ENCODE peak calls at places on chromosomes 13 and 19, in seven cellular contexts. D, R, S, B, Z, V and W are unnamed samples.

GRCh38 chr13:49026851-49027250 is 51.1 kb downstream of the FNDC3A start:
- DNase-seq in S (no peak), D (no peak), V (no peak), Z (no peak), R (no peak), B (no peak), W (no peak)

GRCh38 chr13:107157272-107157671 is 589.3 kb upstream of the ARGLU1 start:
- DNase-seq in S (no peak), B (no peak), R (no peak), D (no peak), Z (no peak), V (no peak), W (no peak)

GRCh38 chr13:34897220-34897619 is 44.9 kb upstream of the NBEA start:
- DNase-seq in R (peak; percentile 14), D (no peak), B (no peak), V (no peak), S (no peak), Z (no peak), W (no peak)

GRCh38 chr19:29001006-29001921 is 211.7 kb downstream of the UQCRFS1 start:
- DNase-seq in B (peak; percentile 74), R (no peak), Z (no peak), D (no peak), S (no peak), V (peak; percentile 28), W (no peak)

GRCh38 chr13:48726711-48727110 is 73.0 kb downstream of the CYSLTR2 start:
- DNase-seq in B (no peak), D (no peak), V (no peak), R (no peak), Z (no peak), S (no peak), W (no peak)

GRCh38 chr19:9869008-9869617 is 34.0 kb downstream of the PIN1 start:
- DNase-seq in S (no peak), Z (no peak), V (no peak), D (no peak), B (no peak), R (no peak), W (no peak)

GRCh38 chr19:6242677-6243076 is 37.1 kb downstream of the MLLT1 start:
- DNase-seq in D (no peak), B (no peak), Z (no peak), R (no peak), S (no peak), V (no peak), W (no peak)

GRCh38 chr13:113981201-113981605 is 7.3 kb upstream of the C13orf46 start:
- DNase-seq in Z (no peak), V (peak; percentile 61), S (no peak), R (no peak), D (peak; percentile 16), B (no peak), W (no peak)

GRCh38 chr13:60679131-60679530 is 282.1 kb downstream of the TDRD3 start:
- DNase-seq in R (no peak), Z (no peak), B (no peak), D (no peak), S (no peak), V (no peak), W (no peak)